ENCODE peak calls at places on chromosomes 7 and 10, in seven cellular contexts. One of them, this sample, is unnamed.

GRCh38 chr10:28849821-28850220 is 172.5 kb downstream of the BAMBI start:
- DNase-seq in epithelial cell of esophagus: no peak
- DNase-seq in upper lobe of right lung: no peak
- DNase-seq in CD4-positive, alpha-beta T cell: no peak
- DNase-seq in fibroblast of mammary gland: no peak
- DNase-seq in fibroblast of the aortic adventitia: no peak
- DNase-seq in nephron progenitor cell: no peak
- DNase-seq in this sample: no peak

GRCh38 chr7:108454674-108455523 is 1.3 kb downstream of the NRCAM start:
- DNase-seq in upper lobe of right lung: peak; percentile 63
- DNase-seq in nephron progenitor cell: peak; percentile 55
- DNase-seq in epithelial cell of esophagus: peak; percentile 17
- DNase-seq in fibroblast of the aortic adventitia: peak; percentile 37
- DNase-seq in CD4-positive, alpha-beta T cell: no peak
- DNase-seq in fibroblast of mammary gland: peak; percentile 30
- DNase-seq in this sample: no peak

GRCh38 chr7:30894866-30895408 is 16.7 kb upstream of the AQP1 start:
- DNase-seq in CD4-positive, alpha-beta T cell: no peak
- DNase-seq in epithelial cell of esophagus: no peak
- DNase-seq in fibroblast of mammary gland: no peak
- DNase-seq in nephron progenitor cell: no peak
- DNase-seq in fibroblast of the aortic adventitia: no peak
- DNase-seq in upper lobe of right lung: no peak
- DNase-seq in this sample: no peak

GRCh38 chr7:43721193-43721806 is 8.0 kb downstream of the COA1 start:
- DNase-seq in nephron progenitor cell: no peak
- DNase-seq in CD4-positive, alpha-beta T cell: no peak
- DNase-seq in fibroblast of mammary gland: peak; percentile 75
- DNase-seq in upper lobe of right lung: no peak
- DNase-seq in epithelial cell of esophagus: peak; percentile 61
- DNase-seq in fibroblast of the aortic adventitia: peak; percentile 81
- DNase-seq in this sample: no peak

GRCh38 chr7:22292519-22292918 is 64.4 kb downstream of the RAPGEF5 start:
- DNase-seq in epithelial cell of esophagus: no peak
- DNase-seq in upper lobe of right lung: no peak
- DNase-seq in fibroblast of mammary gland: no peak
- DNase-seq in CD4-positive, alpha-beta T cell: no peak
- DNase-seq in fibroblast of the aortic adventitia: no peak
- DNase-seq in nephron progenitor cell: no peak
- DNase-seq in this sample: no peak

GRCh38 chr10:50593523-50593922 is 30.2 kb downstream of the SGMS1 start:
- DNase-seq in fibroblast of mammary gland: peak; percentile 80
- DNase-seq in CD4-positive, alpha-beta T cell: no peak
- DNase-seq in upper lobe of right lung: no peak
- DNase-seq in epithelial cell of esophagus: no peak
- DNase-seq in nephron progenitor cell: no peak
- DNase-seq in fibroblast of the aortic adventitia: no peak
- DNase-seq in this sample: no peak

GRCh38 chr7:27808626-27809025 is 68.7 kb downstream of the TAX1BP1 start:
- DNase-seq in fibroblast of the aortic adventitia: peak; percentile 84
- DNase-seq in fibroblast of mammary gland: peak; percentile 80
- DNase-seq in epithelial cell of esophagus: peak; percentile 40
- DNase-seq in CD4-positive, alpha-beta T cell: no peak
- DNase-seq in upper lobe of right lung: no peak
- DNase-seq in nephron progenitor cell: no peak
- DNase-seq in this sample: no peak

GRCh38 chr10:103847909-103848468 is 7.4 kb downstream of the SH3PXD2A start:
- DNase-seq in CD4-positive, alpha-beta T cell: no peak
- DNase-seq in upper lobe of right lung: no peak
- DNase-seq in fibroblast of the aortic adventitia: no peak
- DNase-seq in fibroblast of mammary gland: no peak
- DNase-seq in epithelial cell of esophagus: no peak
- DNase-seq in nephron progenitor cell: no peak
- DNase-seq in this sample: no peak

GRCh38 chr7:96400001-96400400 is 78.1 kb upstream of the SLC25A13 start:
- DNase-seq in upper lobe of right lung: no peak
- DNase-seq in epithelial cell of esophagus: peak; percentile 73
- DNase-seq in fibroblast of mammary gland: no peak
- DNase-seq in fibroblast of the aortic adventitia: no peak
- DNase-seq in CD4-positive, alpha-beta T cell: no peak
- DNase-seq in nephron progenitor cell: no peak
- DNase-seq in this sample: no peak

GRCh38 chr10:103967433-103968142 is 648 bp downstream of the SLK start:
- DNase-seq in fibroblast of mammary gland: peak; percentile 30
- DNase-seq in nephron progenitor cell: peak; percentile 16
- DNase-seq in fibroblast of the aortic adventitia: peak; percentile 30
- DNase-seq in epithelial cell of esophagus: no peak
- DNase-seq in CD4-positive, alpha-beta T cell: no peak
- DNase-seq in upper lobe of right lung: no peak
- DNase-seq in this sample: no peak

GRCh38 chr10:79184141-79184625 is 115.4 kb downstream of the ZMIZ1 start:
- DNase-seq in fibroblast of the aortic adventitia: peak; percentile 65
- DNase-seq in CD4-positive, alpha-beta T cell: no peak
- DNase-seq in upper lobe of right lung: no peak
- DNase-seq in fibroblast of mammary gland: peak; percentile 72
- DNase-seq in nephron progenitor cell: no peak
- DNase-seq in epithelial cell of esophagus: peak; percentile 84
- DNase-seq in this sample: no peak

GRCh38 chr7:80334908-80335307 is 177.0 kb downstream of the GNAT3 start:
- DNase-seq in fibroblast of mammary gland: no peak
- DNase-seq in CD4-positive, alpha-beta T cell: no peak
- DNase-seq in nephron progenitor cell: no peak
- DNase-seq in upper lobe of right lung: no peak
- DNase-seq in fibroblast of the aortic adventitia: no peak
- DNase-seq in epithelial cell of esophagus: no peak
- DNase-seq in this sample: no peak

GRCh38 chr7:83519240-83519639 is 129.7 kb downstream of the SEMA3E start:
- DNase-seq in fibroblast of mammary gland: no peak
- DNase-seq in epithelial cell of esophagus: no peak
- DNase-seq in fibroblast of the aortic adventitia: peak; percentile 9
- DNase-seq in upper lobe of right lung: no peak
- DNase-seq in nephron progenitor cell: no peak
- DNase-seq in CD4-positive, alpha-beta T cell: no peak
- DNase-seq in this sample: no peak

GRCh38 chr10:118741994-118742393 is 12.8 kb downstream of the CACUL1 start:
- DNase-seq in nephron progenitor cell: no peak
- DNase-seq in fibroblast of mammary gland: no peak
- DNase-seq in epithelial cell of esophagus: peak; percentile 46
- DNase-seq in upper lobe of right lung: no peak
- DNase-seq in fibroblast of the aortic adventitia: no peak
- DNase-seq in CD4-positive, alpha-beta T cell: no peak
- DNase-seq in this sample: no peak

GRCh38 chr10:118734477-118734876 is 20.3 kb downstream of the CACUL1 start:
- DNase-seq in fibroblast of the aortic adventitia: peak; percentile 15
- DNase-seq in nephron progenitor cell: no peak
- DNase-seq in epithelial cell of esophagus: no peak
- DNase-seq in CD4-positive, alpha-beta T cell: no peak
- DNase-seq in fibroblast of mammary gland: no peak
- DNase-seq in upper lobe of right lung: no peak
- DNase-seq in this sample: no peak

GRCh38 chr10:118735294-118735693 is 19.5 kb downstream of the CACUL1 start:
- DNase-seq in fibroblast of the aortic adventitia: no peak
- DNase-seq in epithelial cell of esophagus: peak; percentile 74
- DNase-seq in upper lobe of right lung: no peak
- DNase-seq in CD4-positive, alpha-beta T cell: no peak
- DNase-seq in nephron progenitor cell: no peak
- DNase-seq in fibroblast of mammary gland: no peak
- DNase-seq in this sample: no peak

GRCh38 chr10:118737594-118738302 is 17.0 kb downstream of the CACUL1 start:
- DNase-seq in nephron progenitor cell: no peak
- DNase-seq in fibroblast of the aortic adventitia: no peak
- DNase-seq in upper lobe of right lung: no peak
- DNase-seq in epithelial cell of esophagus: no peak
- DNase-seq in CD4-positive, alpha-beta T cell: no peak
- DNase-seq in fibroblast of mammary gland: no peak
- DNase-seq in this sample: no peak

DNA sequence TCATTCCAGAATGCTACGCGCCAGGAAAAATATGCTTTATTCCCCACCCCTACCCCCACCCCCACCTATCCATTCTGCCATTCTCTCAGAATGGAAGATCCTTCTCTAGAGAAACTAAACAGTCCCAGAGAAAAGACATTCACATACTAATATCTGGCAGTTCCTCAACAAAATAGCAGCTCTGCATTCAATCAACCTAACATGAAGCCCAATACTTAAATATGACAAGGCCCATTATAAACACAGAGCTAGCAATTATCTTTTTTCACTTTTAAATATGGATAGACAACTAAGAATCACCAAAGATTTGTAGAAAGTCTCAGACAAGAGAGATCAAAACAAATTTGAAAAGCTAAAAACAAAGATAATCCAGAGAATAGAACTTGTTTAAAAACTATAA is 16.3 kb downstream of the CACUL1 start:
- DNase-seq in fibroblast of mammary gland: no peak
- DNase-seq in CD4-positive, alpha-beta T cell: no peak
- DNase-seq in epithelial cell of esophagus: no peak
- DNase-seq in nephron progenitor cell: no peak
- DNase-seq in fibroblast of the aortic adventitia: no peak
- DNase-seq in upper lobe of right lung: no peak
- DNase-seq in this sample: no peak
- TF ChIP-seq CTCF in fibroblast of mammary gland: no peak
- TF ChIP-seq CTCF in CD4-positive, alpha-beta T cell: no peak
- TF ChIP-seq CTCF in epithelial cell of esophagus: no peak
- TF ChIP-seq CTCF in nephron progenitor cell: no peak
- TF ChIP-seq CTCF in fibroblast of the aortic adventitia: no peak
- TF ChIP-seq CTCF in upper lobe of right lung: no peak
- TF ChIP-seq CTCF in this sample: no peak

DNA sequence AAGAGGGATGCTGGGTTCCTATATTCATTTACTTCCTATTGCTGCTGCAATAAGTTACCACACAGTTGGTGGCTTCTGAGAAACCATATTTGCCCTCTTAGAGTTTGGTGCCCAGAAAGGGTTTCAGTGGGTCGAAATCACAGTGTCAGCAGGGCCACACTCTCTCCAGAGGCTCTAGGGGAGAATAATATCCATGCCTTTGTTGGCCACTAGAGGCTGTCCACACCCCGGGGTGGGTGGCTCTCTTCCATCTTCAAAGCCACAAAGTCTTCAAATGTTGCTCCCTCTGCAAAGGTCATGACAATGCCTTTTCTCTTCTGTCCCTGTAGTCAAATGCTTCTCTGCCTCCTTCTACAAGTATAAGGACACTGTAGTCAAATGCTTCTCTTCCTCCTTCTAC is 989.4 kb downstream of the CCSER2 start:
- DNase-seq in upper lobe of right lung: no peak
- DNase-seq in CD4-positive, alpha-beta T cell: no peak
- DNase-seq in fibroblast of the aortic adventitia: no peak
- DNase-seq in fibroblast of mammary gland: no peak
- DNase-seq in epithelial cell of esophagus: no peak
- DNase-seq in nephron progenitor cell: no peak
- DNase-seq in this sample: no peak
- TF ChIP-seq CTCF in upper lobe of right lung: no peak
- TF ChIP-seq CTCF in CD4-positive, alpha-beta T cell: no peak
- TF ChIP-seq CTCF in fibroblast of the aortic adventitia: no peak
- TF ChIP-seq CTCF in fibroblast of mammary gland: no peak
- TF ChIP-seq CTCF in epithelial cell of esophagus: no peak
- TF ChIP-seq CTCF in nephron progenitor cell: no peak
- TF ChIP-seq CTCF in this sample: no peak

GRCh38 chr7:149063481-149063880 is 27.0 kb downstream of the ZNF786 start:
- DNase-seq in upper lobe of right lung: no peak
- DNase-seq in fibroblast of mammary gland: no peak
- DNase-seq in nephron progenitor cell: no peak
- DNase-seq in fibroblast of the aortic adventitia: no peak
- DNase-seq in CD4-positive, alpha-beta T cell: no peak
- DNase-seq in epithelial cell of esophagus: no peak
- DNase-seq in this sample: no peak

GRCh38 chr7:149071182-149071635 is 19.3 kb downstream of the ZNF786 start:
- DNase-seq in upper lobe of right lung: no peak
- DNase-seq in nephron progenitor cell: no peak
- DNase-seq in fibroblast of mammary gland: no peak
- DNase-seq in fibroblast of the aortic adventitia: no peak
- DNase-seq in epithelial cell of esophagus: no peak
- DNase-seq in CD4-positive, alpha-beta T cell: no peak
- DNase-seq in this sample: no peak

GRCh38 chr7:149071641-149072437 is 18.7 kb downstream of the ZNF786 start:
- DNase-seq in CD4-positive, alpha-beta T cell: peak; percentile 44
- DNase-seq in fibroblast of mammary gland: peak; percentile 9
- DNase-seq in upper lobe of right lung: no peak
- DNase-seq in epithelial cell of esophagus: peak; percentile 15
- DNase-seq in nephron progenitor cell: peak; percentile 62
- DNase-seq in fibroblast of the aortic adventitia: no peak
- DNase-seq in this sample: no peak

GRCh38 chr7:149070372-149071140 is 20.0 kb downstream of the ZNF786 start:
- DNase-seq in CD4-positive, alpha-beta T cell: no peak
- DNase-seq in upper lobe of right lung: no peak
- DNase-seq in fibroblast of mammary gland: no peak
- DNase-seq in epithelial cell of esophagus: no peak
- DNase-seq in nephron progenitor cell: no peak
- DNase-seq in fibroblast of the aortic adventitia: no peak
- DNase-seq in this sample: no peak

GRCh38 chr7:149067869-149068268 is 22.6 kb downstream of the ZNF786 start:
- DNase-seq in fibroblast of mammary gland: no peak
- DNase-seq in fibroblast of the aortic adventitia: no peak
- DNase-seq in nephron progenitor cell: no peak
- DNase-seq in upper lobe of right lung: no peak
- DNase-seq in CD4-positive, alpha-beta T cell: no peak
- DNase-seq in epithelial cell of esophagus: peak; percentile 36
- DNase-seq in this sample: no peak
- TF ChIP-seq CTCF in fibroblast of mammary gland: no peak
- TF ChIP-seq CTCF in fibroblast of the aortic adventitia: no peak
- TF ChIP-seq CTCF in nephron progenitor cell: no peak
- TF ChIP-seq CTCF in upper lobe of right lung: no peak
- TF ChIP-seq CTCF in CD4-positive, alpha-beta T cell: no peak
- TF ChIP-seq CTCF in epithelial cell of esophagus: peak; percentile 44
- TF ChIP-seq CTCF in this sample: no peak

DNA sequence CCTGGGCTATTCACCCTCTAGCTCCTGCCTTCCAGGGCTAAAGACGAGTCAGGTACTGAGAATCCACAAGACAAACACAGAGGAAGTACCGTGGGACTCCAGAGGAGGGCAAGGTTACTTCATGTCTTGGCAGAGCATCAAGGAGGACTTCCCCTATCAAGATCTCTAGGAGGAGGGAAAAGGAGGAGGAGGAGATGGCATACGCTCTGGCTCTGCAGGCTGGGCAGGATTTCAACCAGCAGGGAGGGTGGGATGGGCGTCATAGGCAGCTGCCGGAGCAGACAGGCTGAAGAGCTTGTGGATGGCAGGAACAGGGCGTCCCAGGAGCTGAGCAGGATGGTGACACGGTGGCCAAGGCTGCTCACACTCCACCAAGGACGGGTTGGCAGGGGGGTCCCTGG is 21.3 kb downstream of the MDH2 start:
- DNase-seq in CD4-positive, alpha-beta T cell: no peak
- DNase-seq in fibroblast of mammary gland: peak; percentile 95
- DNase-seq in fibroblast of the aortic adventitia: peak; percentile 91
- DNase-seq in nephron progenitor cell: no peak
- DNase-seq in upper lobe of right lung: peak; percentile 82
- DNase-seq in epithelial cell of esophagus: peak; percentile 98
- DNase-seq in this sample: no peak
- TF ChIP-seq CTCF in CD4-positive, alpha-beta T cell: no peak
- TF ChIP-seq CTCF in fibroblast of mammary gland: peak; percentile 56
- TF ChIP-seq CTCF in fibroblast of the aortic adventitia: peak; percentile 57
- TF ChIP-seq CTCF in nephron progenitor cell: no peak
- TF ChIP-seq CTCF in upper lobe of right lung: peak; percentile 24
- TF ChIP-seq CTCF in epithelial cell of esophagus: peak; percentile 79
- TF ChIP-seq CTCF in this sample: peak; percentile 36

GRCh38 chr10:126705951-126706565 is 35.6 kb upstream of the C10orf90 start:
- DNase-seq in upper lobe of right lung: no peak
- DNase-seq in epithelial cell of esophagus: no peak
- DNase-seq in CD4-positive, alpha-beta T cell: no peak
- DNase-seq in fibroblast of mammary gland: no peak
- DNase-seq in fibroblast of the aortic adventitia: no peak
- DNase-seq in nephron progenitor cell: no peak
- DNase-seq in this sample: no peak
- TF ChIP-seq CTCF in upper lobe of right lung: no peak
- TF ChIP-seq CTCF in epithelial cell of esophagus: no peak
- TF ChIP-seq CTCF in CD4-positive, alpha-beta T cell: no peak
- TF ChIP-seq CTCF in fibroblast of mammary gland: no peak
- TF ChIP-seq CTCF in fibroblast of the aortic adventitia: no peak
- TF ChIP-seq CTCF in nephron progenitor cell: no peak
- TF ChIP-seq CTCF in this sample: no peak

GRCh38 chr7:21256310-21256877 is 171.5 kb upstream of the SP4 start:
- DNase-seq in fibroblast of mammary gland: peak; percentile 53
- DNase-seq in fibroblast of the aortic adventitia: peak; percentile 70
- DNase-seq in upper lobe of right lung: no peak
- DNase-seq in CD4-positive, alpha-beta T cell: peak; percentile 3
- DNase-seq in nephron progenitor cell: no peak
- DNase-seq in epithelial cell of esophagus: peak; percentile 59
- DNase-seq in this sample: no peak
- TF ChIP-seq CTCF in fibroblast of mammary gland: peak; percentile 36
- TF ChIP-seq CTCF in fibroblast of the aortic adventitia: peak; percentile 33
- TF ChIP-seq CTCF in upper lobe of right lung: peak; percentile 52
- TF ChIP-seq CTCF in CD4-positive, alpha-beta T cell: peak; percentile 71
- TF ChIP-seq CTCF in nephron progenitor cell: peak; percentile 57
- TF ChIP-seq CTCF in epithelial cell of esophagus: peak; percentile 45
- TF ChIP-seq CTCF in this sample: peak; percentile 64